ENCODE peak calls at places on chromosomes 7 and 10, in five cellular contexts. Y, G, W, N and B are unnamed samples.
A peak's percentile ranks its signal among the peaks of the same experiment; 100 is the strongest.

GRCh38 chr10:51156913-51157312 is 82.6 kb downstream of the PRKG1 start:
- DNase-seq in G (no peak), W (no peak), Y (no peak), N (no peak), B (no peak)

GRCh38 chr10:65611592-65611991 is 1314.2 kb upstream of the LRRTM3 start:
- DNase-seq in G (no peak), W (no peak), N (no peak), Y (no peak), B (no peak)

GRCh38 chr7:117790251-117790650 is 83.0 kb downstream of the CTTNBP2 start:
- DNase-seq in N (no peak), G (no peak), W (no peak), Y (no peak), B (no peak)

GRCh38 chr7:958221-959200 is 4.0 kb upstream of the ADAP1 start:
- DNase-seq in N (no peak), G (no peak), Y (no peak), W (peak; percentile 78), B (no peak)

GRCh38 chr10:14782691-14783363 is 8.1 kb upstream of the FAM107B start:
- DNase-seq in G (peak; percentile 61), Y (peak; percentile 56), N (no peak), W (no peak), B (no peak)

GRCh38 chr10:80283119-80283518 is 6.3 kb downstream of the MAT1A start:
- DNase-seq in G (no peak), N (peak; percentile 3), W (no peak), Y (no peak), B (no peak)

GRCh38 chr7:40880581-40880980 is 745.8 kb downstream of the SUGCT start:
- DNase-seq in Y (no peak), G (no peak), N (no peak), W (no peak), B (no peak)

GRCh38 chr7:68730871-68731403 is 867.3 kb upstream of the AUTS2 start:
- DNase-seq in N (no peak), Y (peak; percentile 10), W (no peak), G (no peak), B (peak; percentile 35)

GRCh38 chr10:33732176-33733025 is 397.9 kb upstream of the NRP1 start:
- DNase-seq in G (no peak), N (no peak), W (no peak), Y (no peak), B (no peak)

GRCh38 chr10:14063531-14064317 is 267.0 kb downstream of the FRMD4A start:
- DNase-seq in N (no peak), W (no peak), Y (no peak), G (no peak), B (no peak)

GRCh38 chr7:151130741-151131157 is 36.7 kb downstream of the GBX1 start:
- DNase-seq in G (no peak), W (no peak), N (no peak), Y (no peak), B (no peak)

GRCh38 chr10:79262131-79262530 is 85.1 kb upstream of the PPIF start:
- DNase-seq in G (no peak), Y (no peak), W (no peak), N (no peak), B (no peak)

GRCh38 chr7:137755438-137755837 is 91.3 kb downstream of the DGKI start:
- DNase-seq in G (no peak), Y (no peak), N (no peak), W (no peak), B (no peak)

GRCh38 chr7:30142710-30143109 is 7.9 kb downstream of the MTURN start:
- DNase-seq in W (no peak), G (peak; percentile 39), Y (peak; percentile 53), N (no peak), B (peak; percentile 35)

GRCh38 chr7:142894886-142895593 is 9.5 kb upstream of the TRPV6 start:
- DNase-seq in Y (no peak), G (no peak), W (no peak), N (no peak), B (no peak)

GRCh38 chr10:46197050-46197449 is 89.7 kb upstream of the ANTXRL start:
- DNase-seq in Y (no peak), N (no peak), G (no peak), W (no peak), B (no peak)

GRCh38 chr10:93062499-93063216 is 2.1 kb downstream of the CYP26C1 start:
- DNase-seq in N (no peak), G (no peak), Y (no peak), W (peak; percentile 30), B (no peak)

GRCh38 chr10:59176241-59177030 is at the start of gene PHYHIPL:
- DNase-seq in N (no peak), Y (peak; percentile 63), W (peak; percentile 88), G (no peak), B (no peak)

GRCh38 chr7:137953043-137953691 is 48.7 kb downstream of the CREB3L2 start:
- DNase-seq in N (no peak), G (no peak), Y (no peak), W (no peak), B (no peak)

GRCh38 chr10:58661336-58661735 is 148.7 kb downstream of the BICC1 start:
- DNase-seq in Y (no peak), G (no peak), N (no peak), W (no peak), B (no peak)

GRCh38 chr10:102904337-102904736 is 13.8 kb upstream of the CNNM2 start:
- DNase-seq in N (no peak), G (no peak), Y (no peak), W (no peak), B (no peak)
- TF ChIP-seq JUND in N (no peak), G (no peak), Y (no peak), W (no peak), B (no peak)

DNA sequence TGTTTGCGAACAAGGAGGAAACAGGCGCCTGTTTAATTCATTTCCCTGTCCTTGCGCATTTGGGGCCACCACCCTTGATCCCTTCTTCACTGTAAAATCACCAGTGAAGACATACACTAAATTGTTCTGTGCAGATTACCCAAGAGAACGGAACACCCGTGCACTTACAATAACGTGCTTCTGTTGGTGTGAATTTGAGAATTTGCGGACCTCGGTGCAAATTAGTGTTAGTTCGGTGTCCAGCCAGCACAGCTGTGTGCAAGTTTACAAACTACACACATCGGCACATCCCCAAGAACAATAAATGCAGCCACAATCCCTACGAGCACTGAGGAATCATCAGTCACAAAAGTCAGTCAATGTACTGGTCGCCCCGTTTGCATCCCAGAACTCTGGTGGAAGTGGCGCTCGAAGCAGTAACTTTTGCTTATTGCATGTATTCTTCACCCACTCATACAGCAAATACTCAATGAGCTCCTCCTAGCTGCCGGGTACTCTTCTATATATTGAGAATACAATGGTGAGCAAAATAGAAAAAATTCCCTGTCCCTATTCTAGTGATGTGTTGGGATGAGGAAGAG is 791 bp upstream of the CNOT4 start:
- DNase-seq in W (peak; percentile 34), N (peak; percentile 42), Y (peak; percentile 16), G (no peak), B (no peak)
- TF ChIP-seq JUND in W (no peak), N (no peak), Y (no peak), G (no peak), B (no peak)

DNA sequence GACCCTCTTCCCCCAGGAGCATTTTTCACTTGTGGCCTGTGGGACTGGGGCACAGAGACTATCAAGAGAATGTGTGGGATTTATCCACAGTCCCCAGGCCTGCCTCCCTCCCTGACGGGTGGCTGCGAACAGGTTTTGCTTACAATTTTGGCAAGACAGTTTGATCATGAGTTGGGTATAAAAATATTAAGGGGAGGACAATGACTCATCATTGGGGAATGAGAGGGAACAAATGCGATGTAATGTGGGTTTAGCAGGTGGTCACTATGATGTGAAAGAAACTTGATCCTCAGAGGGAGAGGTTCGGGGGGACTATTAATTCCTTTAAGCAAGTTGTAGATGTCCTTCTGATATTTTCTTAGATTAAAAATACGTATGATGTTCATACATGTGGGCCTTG is 52.2 kb downstream of the EMX2 start:
- DNase-seq in N (no peak), G (no peak), W (no peak), Y (no peak), B (no peak)
- TF ChIP-seq JUND in N (no peak), G (no peak), W (no peak), Y (no peak), B (no peak)

GRCh38 chr10:132714906-132715790 is 70.8 kb downstream of the NKX6-2 start:
- DNase-seq in W (no peak), N (no peak), Y (no peak), G (no peak), B (no peak)

GRCh38 chr10:132712698-132713232 is 73.2 kb downstream of the NKX6-2 start:
- DNase-seq in N (no peak), W (no peak), G (no peak), Y (no peak), B (no peak)

GRCh38 chr10:132715791-132716680 is 69.9 kb downstream of the NKX6-2 start:
- DNase-seq in G (no peak), Y (no peak), N (no peak), W (no peak), B (no peak)

GRCh38 chr10:132713421-132714095 is 72.4 kb downstream of the NKX6-2 start:
- DNase-seq in N (no peak), Y (no peak), W (no peak), G (no peak), B (no peak)

GRCh38 chr10:132714096-132714721 is 71.7 kb downstream of the NKX6-2 start:
- DNase-seq in N (no peak), W (no peak), G (no peak), Y (no peak), B (no peak)
- TF ChIP-seq JUND in N (no peak), W (no peak), G (no peak), Y (no peak), B (no peak)

GRCh38 chr7:141012696-141013344 is 1.9 kb downstream of the MRPS33 start:
- DNase-seq in G (no peak), W (no peak), N (no peak), Y (no peak), B (no peak)
- TF ChIP-seq JUND in G (no peak), W (no peak), N (no peak), Y (no peak), B (no peak)

DNA sequence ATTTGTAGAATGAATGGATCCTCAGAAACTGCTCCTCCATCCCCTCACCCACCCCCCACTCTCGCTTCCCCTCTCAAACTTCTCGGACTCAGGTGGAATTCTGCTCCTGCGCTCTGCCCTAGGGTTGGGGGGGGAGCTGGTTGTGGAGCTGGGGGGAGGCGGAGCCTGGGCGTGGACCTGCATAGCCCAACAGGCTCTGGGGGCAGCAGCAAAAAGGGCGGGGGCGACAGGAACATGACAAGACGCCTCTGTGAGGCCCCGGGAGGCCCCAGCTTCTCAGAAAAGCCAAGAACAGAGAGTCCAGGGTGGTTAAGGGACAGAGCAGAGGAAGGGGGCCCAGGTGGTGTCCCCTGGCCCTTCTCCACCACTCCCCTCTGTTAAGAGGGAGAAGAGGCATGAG is 3.5 kb downstream of the TSC22D4 start:
- DNase-seq in N (peak; percentile 85), W (peak; percentile 28), G (no peak), Y (no peak), B (no peak)
- TF ChIP-seq JUND in N (no peak), W (no peak), G (no peak), Y (no peak), B (no peak)

GRCh38 chr10:132617781-132618052 is 80.1 kb downstream of the INPP5A start:
- DNase-seq in W (no peak), N (no peak), Y (no peak), G (no peak), B (no peak)
- TF ChIP-seq JUND in W (no peak), N (no peak), Y (no peak), G (no peak), B (no peak)

GRCh38 chr7:38675500-38676106 is 44.4 kb upstream of the AMPH start:
- DNase-seq in N (no peak), Y (no peak), W (no peak), G (no peak), B (no peak)
- TF ChIP-seq JUND in N (no peak), Y (no peak), W (no peak), G (no peak), B (no peak)